ENCODE peak calls at places on chromosomes 2 and 18, in eight cellular contexts. I, M, F, A, V, B, G and W are unnamed samples.

GRCh38 chr2:24973812-24974211 is 2.1 kb upstream of the DNAJC27 start:
- DNase-seq in G (no peak), I (no peak), A (no peak), F (no peak), B (no peak), V (no peak), M (no peak), W (no peak)

GRCh38 chr18:75016025-75016717 is 192.8 kb downstream of the PTGR3 start:
- DNase-seq in I (no peak), A (no peak), G (no peak), V (no peak), B (no peak), M (no peak), F (no peak), W (no peak)

GRCh38 chr2:20496069-20496468 is 49.2 kb downstream of the RHOB start:
- DNase-seq in A (peak; percentile 90), V (no peak), G (no peak), I (no peak), F (no peak), M (no peak), B (no peak), W (no peak)

GRCh38 chr18:47560693-47561092 is 309.2 kb upstream of the SKOR2 start:
- DNase-seq in F (no peak), B (no peak), A (no peak), I (no peak), M (no peak), G (no peak), V (no peak), W (no peak)

GRCh38 chr18:28091197-28091596 is 85.7 kb downstream of the CDH2 start:
- DNase-seq in B (no peak), M (no peak), A (no peak), I (no peak), G (no peak), V (no peak), F (no peak), W (no peak)

GRCh38 chr18:48330016-48330991 is 78.9 kb downstream of the ZBTB7C start:
- DNase-seq in V (no peak), A (peak; percentile 92), M (no peak), F (no peak), B (no peak), I (no peak), G (no peak), W (no peak)

GRCh38 chr2:39434233-39434897 is 2.7 kb downstream of the MAP4K3 start:
- DNase-seq in I (no peak), F (no peak), A (no peak), B (no peak), G (no peak), M (no peak), V (no peak), W (no peak)

GRCh38 chr2:113116100-113116958 is 11.1 kb upstream of the IL1RN start:
- DNase-seq in M (no peak), I (no peak), G (no peak), B (peak; percentile 24), V (no peak), F (no peak), A (no peak), W (no peak)

GRCh38 chr2:100962366-100963025 is 39.6 kb upstream of the RPL31 start:
- DNase-seq in I (no peak), B (no peak), V (no peak), G (no peak), F (no peak), A (no peak), M (no peak), W (no peak)

GRCh38 chr2:152790883-152791282 is 72.5 kb downstream of the ARL6IP6 start:
- DNase-seq in A (no peak), B (no peak), M (no peak), V (no peak), F (no peak), G (no peak), I (no peak), W (no peak)

GRCh38 chr2:136909777-136910176 is 144.4 kb downstream of the THSD7B start:
- DNase-seq in A (no peak), F (no peak), M (no peak), V (no peak), B (no peak), G (no peak), I (no peak), W (no peak)

GRCh38 chr2:25808006-25808383 is 70.3 kb downstream of the ASXL2 start:
- DNase-seq in A (peak; percentile 59), B (no peak), M (no peak), V (no peak), I (no peak), G (no peak), F (no peak), W (no peak)

GRCh38 chr2:225479386-225479785 is 79.9 kb downstream of the NYAP2 start:
- DNase-seq in F (no peak), A (no peak), M (no peak), V (no peak), I (no peak), B (no peak), G (no peak), W (no peak)

GRCh38 chr18:76480913-76481312 is 14.1 kb downstream of the ZNF516 start:
- DNase-seq in V (no peak), B (no peak), G (no peak), F (no peak), M (no peak), A (no peak), I (no peak), W (no peak)

GRCh38 chr2:27138111-27138510 is 1.1 kb downstream of the PRR30 start:
- DNase-seq in A (no peak), F (no peak), V (no peak), G (no peak), M (no peak), I (no peak), B (no peak), W (no peak)

GRCh38 chr2:176582990-176583481 is 313.8 kb downstream of the MTX2 start:
- DNase-seq in F (no peak), I (no peak), V (no peak), M (no peak), B (no peak), G (no peak), A (peak; percentile 86), W (no peak)

GRCh38 chr2:124317628-124318027 is 292.5 kb downstream of the CNTNAP5 start:
- DNase-seq in F (no peak), I (no peak), G (no peak), B (no peak), V (no peak), A (no peak), M (no peak), W (no peak)

GRCh38 chr2:228841877-228842276 is 429.2 kb downstream of the PID1 start:
- DNase-seq in M (no peak), G (no peak), F (no peak), A (peak; percentile 5), I (no peak), V (no peak), B (no peak), W (peak; percentile 40)

GRCh38 chr2:126979604-126980003 is 80.9 kb downstream of the TEX51 start:
- DNase-seq in M (no peak), G (no peak), A (no peak), I (no peak), V (no peak), B (no peak), F (no peak), W (no peak)

GRCh38 chr18:24095976-24096375 is 42.9 kb upstream of the CABYR start:
- DNase-seq in V (no peak), B (no peak), G (no peak), A (no peak), F (no peak), M (no peak), I (no peak), W (no peak)

GRCh38 chr2:214587442-214587841 is 176.6 kb downstream of the VWC2L start:
- DNase-seq in V (no peak), F (no peak), G (no peak), I (no peak), B (no peak), M (no peak), A (no peak), W (no peak)

GRCh38 chr18:48142353-48142752 is 211.9 kb upstream of the SMAD2 start:
- DNase-seq in B (no peak), A (no peak), V (no peak), M (no peak), I (no peak), F (peak; percentile 15), G (no peak), W (no peak)

GRCh38 chr2:47029737-47030524 is 114.3 kb upstream of the MCFD2 start:
- DNase-seq in B (no peak), F (peak; percentile 21), V (no peak), I (no peak), A (no peak), M (no peak), G (no peak), W (no peak)

GRCh38 chr2:156437272-156437671 is 1.1 kb downstream of the GPD2 start:
- DNase-seq in I (no peak), G (no peak), B (peak; percentile 72), A (peak; percentile 25), M (no peak), V (no peak), F (no peak), W (no peak)

GRCh38 chr2:48129256-48129950 is 223.1 kb upstream of the FBXO11 start:
- DNase-seq in M (no peak), F (no peak), A (peak; percentile 12), I (no peak), G (no peak), B (no peak), V (no peak), W (no peak)